ENCODE peak calls at places on chromosomes 13 and 19, in six cellular contexts. One of them, this sample, is unnamed.

GRCh38 chr13:28820099-28821051 is at the start of gene MTUS2:
- DNase-seq in neuronal stem cell: peak
- DNase-seq in IMR-90: no peak
- DNase-seq in H1: no peak
- DNase-seq in mesendoderm: peak
- DNase-seq in mesenchymal stem cell: peak
- DNase-seq in this sample: peak

GRCh38 chr19:6047256-6047655 is 63.0 kb downstream of the RFX2 start:
- DNase-seq in mesenchymal stem cell: no peak
- DNase-seq in IMR-90: no peak
- DNase-seq in neuronal stem cell: no peak
- DNase-seq in H1: no peak
- DNase-seq in mesendoderm: no peak
- DNase-seq in this sample: no peak

GRCh38 chr13:51549050-51549449 is 35.2 kb upstream of the WDFY2 start:
- DNase-seq in mesenchymal stem cell: no peak
- DNase-seq in neuronal stem cell: no peak
- DNase-seq in IMR-90: no peak
- DNase-seq in H1: no peak
- DNase-seq in mesendoderm: peak
- DNase-seq in this sample: no peak

GRCh38 chr19:51688665-51689571 is 4.2 kb upstream of the SPACA6 start:
- DNase-seq in mesendoderm: peak
- DNase-seq in IMR-90: peak
- DNase-seq in H1: no peak
- DNase-seq in mesenchymal stem cell: peak
- DNase-seq in neuronal stem cell: peak
- DNase-seq in this sample: peak

GRCh38 chr13:99662678-99663077 is 161.4 kb downstream of the TM9SF2 start:
- DNase-seq in IMR-90: no peak
- DNase-seq in neuronal stem cell: no peak
- DNase-seq in mesendoderm: no peak
- DNase-seq in H1: no peak
- DNase-seq in mesenchymal stem cell: no peak
- DNase-seq in this sample: no peak

GRCh38 chr13:29935309-29935981 is 85.0 kb upstream of the UBL3 start:
- DNase-seq in neuronal stem cell: no peak
- DNase-seq in mesendoderm: no peak
- DNase-seq in H1: no peak
- DNase-seq in IMR-90: no peak
- DNase-seq in mesenchymal stem cell: no peak
- DNase-seq in this sample: no peak

GRCh38 chr19:11422163-11423068 is 3.3 kb upstream of the RGL3 start:
- DNase-seq in IMR-90: no peak
- DNase-seq in neuronal stem cell: peak
- DNase-seq in mesendoderm: peak
- DNase-seq in H1: peak
- DNase-seq in mesenchymal stem cell: peak
- DNase-seq in this sample: peak

GRCh38 chr19:7434391-7434790 is 54.4 kb downstream of the PEX11G start:
- DNase-seq in IMR-90: no peak
- DNase-seq in H1: no peak
- DNase-seq in mesenchymal stem cell: no peak
- DNase-seq in mesendoderm: no peak
- DNase-seq in neuronal stem cell: no peak
- DNase-seq in this sample: no peak

GRCh38 chr13:102770435-102770834 is 3.2 kb downstream of the TEX30 start:
- DNase-seq in mesendoderm: no peak
- DNase-seq in H1: no peak
- DNase-seq in neuronal stem cell: no peak
- DNase-seq in mesenchymal stem cell: no peak
- DNase-seq in IMR-90: no peak
- DNase-seq in this sample: no peak

GRCh38 chr13:53520132-53520531 is 491.5 kb downstream of the OLFM4 start:
- DNase-seq in mesenchymal stem cell: no peak
- DNase-seq in neuronal stem cell: no peak
- DNase-seq in mesendoderm: peak
- DNase-seq in H1: no peak
- DNase-seq in IMR-90: no peak
- DNase-seq in this sample: no peak

GRCh38 chr19:47891923-47892666 is 6.0 kb upstream of the SULT2A1 start:
- DNase-seq in mesendoderm: peak
- DNase-seq in H1: no peak
- DNase-seq in mesenchymal stem cell: peak
- DNase-seq in IMR-90: no peak
- DNase-seq in neuronal stem cell: peak
- DNase-seq in this sample: peak

GRCh38 chr13:37488682-37489081 is 109.9 kb downstream of the POSTN start:
- DNase-seq in neuronal stem cell: no peak
- DNase-seq in mesenchymal stem cell: no peak
- DNase-seq in mesendoderm: no peak
- DNase-seq in IMR-90: peak
- DNase-seq in H1: no peak
- DNase-seq in this sample: no peak

GRCh38 chr13:35954207-35954560 is 177.0 kb downstream of the DCLK1 start:
- DNase-seq in mesendoderm: no peak
- DNase-seq in neuronal stem cell: no peak
- DNase-seq in IMR-90: no peak
- DNase-seq in H1: no peak
- DNase-seq in mesenchymal stem cell: no peak
- DNase-seq in this sample: no peak

GRCh38 chr13:21458457-21458815 is 667 bp downstream of the ZDHHC20 start:
- DNase-seq in mesendoderm: peak
- DNase-seq in H1: no peak
- DNase-seq in mesenchymal stem cell: no peak
- DNase-seq in IMR-90: no peak
- DNase-seq in neuronal stem cell: no peak
- DNase-seq in this sample: peak

GRCh38 chr13:51825165-51825592 is 19.8 kb downstream of the TMEM272 start:
- DNase-seq in H1: no peak
- DNase-seq in mesendoderm: no peak
- DNase-seq in mesenchymal stem cell: no peak
- DNase-seq in IMR-90: no peak
- DNase-seq in neuronal stem cell: no peak
- DNase-seq in this sample: no peak

GRCh38 chr13:95338905-95339304 is 37.7 kb upstream of the ABCC4 start:
- DNase-seq in H1: no peak
- DNase-seq in mesendoderm: no peak
- DNase-seq in IMR-90: no peak
- DNase-seq in neuronal stem cell: no peak
- DNase-seq in mesenchymal stem cell: no peak
- DNase-seq in this sample: no peak

GRCh38 chr19:53649746-53650593 is 18.2 kb downstream of the DPRX start:
- DNase-seq in mesenchymal stem cell: no peak
- DNase-seq in neuronal stem cell: no peak
- DNase-seq in mesendoderm: no peak
- DNase-seq in H1: no peak
- DNase-seq in IMR-90: no peak
- DNase-seq in this sample: no peak

GRCh38 chr13:51785592-51786424 is 18.2 kb downstream of the DHRS12 start:
- DNase-seq in H1: no peak
- DNase-seq in mesenchymal stem cell: peak
- DNase-seq in mesendoderm: peak
- DNase-seq in IMR-90: peak
- DNase-seq in neuronal stem cell: no peak
- DNase-seq in this sample: no peak

GRCh38 chr13:107788464-107789165 is 426.7 kb downstream of the LIG4 start:
- DNase-seq in mesendoderm: no peak
- DNase-seq in H1: no peak
- DNase-seq in neuronal stem cell: no peak
- DNase-seq in mesenchymal stem cell: no peak
- DNase-seq in IMR-90: no peak
- DNase-seq in this sample: no peak

GRCh38 chr13:30376426-30377311 is 45.6 kb upstream of the UBE2L5 start:
- DNase-seq in neuronal stem cell: no peak
- DNase-seq in mesendoderm: no peak
- DNase-seq in H1: no peak
- DNase-seq in IMR-90: no peak
- DNase-seq in mesenchymal stem cell: no peak
- DNase-seq in this sample: no peak

GRCh38 chr19:43782311-43782660 is 1.5 kb upstream of the KCNN4 start:
- DNase-seq in mesenchymal stem cell: no peak
- DNase-seq in IMR-90: no peak
- DNase-seq in H1: no peak
- DNase-seq in mesendoderm: no peak
- DNase-seq in neuronal stem cell: no peak
- DNase-seq in this sample: no peak

GRCh38 chr19:33143897-33144405 is 12.0 kb downstream of the WDR88 start:
- DNase-seq in H1: no peak
- DNase-seq in IMR-90: peak
- DNase-seq in mesenchymal stem cell: peak
- DNase-seq in mesendoderm: peak
- DNase-seq in neuronal stem cell: peak
- DNase-seq in this sample: peak

DNA sequence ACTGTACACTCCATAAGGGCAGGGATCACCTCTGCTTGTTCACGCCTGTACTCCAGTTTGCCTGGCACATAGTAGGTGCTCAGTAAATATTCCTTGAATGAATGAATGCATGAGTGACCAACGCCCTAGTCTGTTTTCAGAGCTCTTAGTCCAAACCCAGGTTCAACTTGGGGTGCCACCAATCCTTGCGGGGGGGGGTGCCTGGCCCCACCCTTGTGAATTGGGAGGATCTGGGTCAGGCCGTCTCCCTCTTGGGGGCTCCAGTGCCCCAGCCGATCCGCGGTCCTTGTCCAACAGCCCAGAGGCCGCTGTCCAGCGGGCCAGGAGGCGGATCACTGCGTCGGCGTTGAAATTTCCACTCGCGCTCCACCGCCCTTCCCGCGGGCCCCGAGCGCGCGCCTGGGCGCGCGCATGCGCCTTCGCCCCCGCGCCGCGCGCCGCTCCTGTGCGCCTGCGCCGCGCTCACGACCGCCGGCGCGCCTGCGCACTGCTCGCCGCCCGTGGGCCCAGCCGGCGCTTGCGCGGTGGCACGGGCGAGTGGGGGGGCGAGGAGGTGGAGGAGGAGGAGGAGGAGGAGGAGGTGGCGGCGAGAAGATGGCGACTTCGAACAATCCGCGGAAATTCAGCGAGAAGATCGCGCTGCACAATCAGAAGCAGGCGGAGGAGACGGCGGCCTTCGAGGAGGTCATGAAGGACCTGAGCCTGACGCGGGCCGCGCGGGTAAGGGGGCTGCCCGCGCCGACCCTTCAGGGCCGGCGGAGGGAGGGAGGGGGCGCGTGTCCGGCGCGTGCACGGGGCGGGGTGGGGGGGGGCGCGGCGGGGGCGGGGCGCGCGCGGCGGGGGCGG is at the start of gene CRTC1:
- DNase-seq in H1: peak
- DNase-seq in IMR-90: peak
- DNase-seq in neuronal stem cell: peak
- DNase-seq in mesendoderm: peak
- DNase-seq in mesenchymal stem cell: peak
- DNase-seq in this sample: peak
- H3K9ac ChIP-seq in H1: no peak
- H3K9ac ChIP-seq in IMR-90: peak
- H3K9ac ChIP-seq in neuronal stem cell: peak
- H3K9ac ChIP-seq in mesendoderm: peak
- H3K9ac ChIP-seq in mesenchymal stem cell: peak
- H3K9ac ChIP-seq in this sample: peak

GRCh38 chr13:45336025-45336800 is 4.8 kb downstream of the TPT1 start:
- DNase-seq in neuronal stem cell: no peak
- DNase-seq in IMR-90: no peak
- DNase-seq in H1: no peak
- DNase-seq in mesendoderm: no peak
- DNase-seq in mesenchymal stem cell: no peak
- DNase-seq in this sample: no peak
- H2BK15ac ChIP-seq in neuronal stem cell: no peak
- H2BK15ac ChIP-seq in IMR-90: no peak
- H2BK15ac ChIP-seq in H1: no peak
- H2BK15ac ChIP-seq in mesendoderm: no peak
- H2BK15ac ChIP-seq in mesenchymal stem cell: no peak
- H2BK15ac ChIP-seq in this sample: no peak

GRCh38 chr19:2867025-2867991 is at the start of gene ZNF556:
- DNase-seq in IMR-90: no peak
- DNase-seq in neuronal stem cell: no peak
- DNase-seq in mesendoderm: no peak
- DNase-seq in H1: no peak
- DNase-seq in mesenchymal stem cell: no peak
- DNase-seq in this sample: no peak
- H3K9ac ChIP-seq in IMR-90: no peak
- H3K9ac ChIP-seq in neuronal stem cell: no peak
- H3K9ac ChIP-seq in mesendoderm: no peak
- H3K9ac ChIP-seq in H1: no peak
- H3K9ac ChIP-seq in mesenchymal stem cell: no peak
- H3K9ac ChIP-seq in this sample: no peak

DNA sequence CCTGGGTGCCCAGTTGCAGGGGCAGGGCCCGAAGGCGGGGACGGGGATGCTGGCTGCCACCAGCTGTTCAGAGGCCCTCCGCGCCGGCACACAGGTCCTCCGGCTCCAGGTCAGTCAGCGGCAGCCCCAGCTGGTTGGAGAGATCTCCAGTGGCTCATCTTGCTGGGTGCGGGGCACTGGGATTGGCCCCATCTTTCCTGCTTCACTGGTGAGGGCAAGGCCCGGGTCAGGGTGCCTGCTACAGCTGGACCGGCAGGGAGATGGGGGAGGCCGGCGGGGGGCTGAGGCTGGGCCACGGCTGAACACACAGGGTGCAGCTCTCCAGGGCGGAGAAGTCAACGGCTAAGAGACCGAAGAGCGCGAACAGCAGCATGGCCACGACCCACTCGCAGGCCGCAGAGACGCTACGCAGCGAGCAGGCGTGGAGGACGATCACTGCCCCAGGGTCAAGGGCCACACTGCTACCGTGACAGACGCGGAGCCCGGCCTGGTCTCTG is 12.5 kb downstream of the TMEM150B start:
- DNase-seq in H1: no peak
- DNase-seq in mesenchymal stem cell: no peak
- DNase-seq in mesendoderm: no peak
- DNase-seq in neuronal stem cell: no peak
- DNase-seq in IMR-90: no peak
- DNase-seq in this sample: peak
- H2BK15ac ChIP-seq in H1: peak
- H2BK15ac ChIP-seq in mesenchymal stem cell: no peak
- H2BK15ac ChIP-seq in mesendoderm: no peak
- H2BK15ac ChIP-seq in neuronal stem cell: no peak
- H2BK15ac ChIP-seq in IMR-90: no peak
- H2BK15ac ChIP-seq in this sample: no peak

GRCh38 chr19:54661846-54662489 is 817 bp upstream of the LILRB4 start:
- DNase-seq in mesendoderm: no peak
- DNase-seq in IMR-90: no peak
- DNase-seq in neuronal stem cell: no peak
- DNase-seq in mesenchymal stem cell: no peak
- DNase-seq in H1: no peak
- DNase-seq in this sample: no peak

GRCh38 chr19:54665530-54665929 is 2.7 kb downstream of the LILRB4 start:
- DNase-seq in mesendoderm: no peak
- DNase-seq in H1: no peak
- DNase-seq in IMR-90: no peak
- DNase-seq in mesenchymal stem cell: no peak
- DNase-seq in neuronal stem cell: no peak
- DNase-seq in this sample: no peak

GRCh38 chr19:54662730-54663129 is at the start of gene LILRB4:
- DNase-seq in IMR-90: no peak
- DNase-seq in mesenchymal stem cell: no peak
- DNase-seq in mesendoderm: no peak
- DNase-seq in neuronal stem cell: no peak
- DNase-seq in H1: no peak
- DNase-seq in this sample: no peak

GRCh38 chr19:54660967-54661366 is 1.8 kb upstream of the LILRB4 start:
- DNase-seq in H1: no peak
- DNase-seq in mesendoderm: no peak
- DNase-seq in mesenchymal stem cell: no peak
- DNase-seq in IMR-90: no peak
- DNase-seq in neuronal stem cell: no peak
- DNase-seq in this sample: no peak

GRCh38 chr19:54660306-54660705 is 2.5 kb upstream of the LILRB4 start:
- DNase-seq in neuronal stem cell: no peak
- DNase-seq in mesendoderm: no peak
- DNase-seq in H1: no peak
- DNase-seq in mesenchymal stem cell: no peak
- DNase-seq in IMR-90: no peak
- DNase-seq in this sample: no peak
- H3K9ac ChIP-seq in neuronal stem cell: no peak
- H3K9ac ChIP-seq in mesendoderm: no peak
- H3K9ac ChIP-seq in H1: no peak
- H3K9ac ChIP-seq in mesenchymal stem cell: no peak
- H3K9ac ChIP-seq in IMR-90: no peak
- H3K9ac ChIP-seq in this sample: no peak